ENCODE peak calls at places on chromosomes 2 and 18, in seven cellular contexts. One of them, this sample, is unnamed. For H3K27me3 and H3K36me3, the result is how much of the 10 kb centered on the place peaks cover.

GRCh38 chr18:65349635-65350034 is 401.2 kb upstream of the CDH7 start:
- DNase-seq in CD8-positive, alpha-beta T cell: no peak
- DNase-seq in lower lobe of right lung: no peak
- DNase-seq in heart left ventricle: no peak
- DNase-seq in K562: no peak
- DNase-seq in CD8-positive, alpha-beta memory T cell: no peak
- DNase-seq in astrocyte: no peak
- DNase-seq in this sample: no peak

GRCh38 chr2:225353579-225354085 is 45.9 kb upstream of the NYAP2 start:
- DNase-seq in K562: no peak
- DNase-seq in CD8-positive, alpha-beta memory T cell: no peak
- DNase-seq in heart left ventricle: no peak
- DNase-seq in CD8-positive, alpha-beta T cell: no peak
- DNase-seq in lower lobe of right lung: no peak
- DNase-seq in astrocyte: peak
- DNase-seq in this sample: no peak

GRCh38 chr2:28692411-28692810 is 59.2 kb upstream of the PPP1CB start:
- DNase-seq in lower lobe of right lung: no peak
- DNase-seq in CD8-positive, alpha-beta memory T cell: no peak
- DNase-seq in astrocyte: no peak
- DNase-seq in heart left ventricle: no peak
- DNase-seq in K562: no peak
- DNase-seq in CD8-positive, alpha-beta T cell: no peak
- DNase-seq in this sample: no peak

GRCh38 chr2:30481323-30481800 is 34.3 kb downstream of the LCLAT1 start:
- DNase-seq in K562: peak
- DNase-seq in lower lobe of right lung: peak
- DNase-seq in astrocyte: peak
- DNase-seq in CD8-positive, alpha-beta memory T cell: no peak
- DNase-seq in heart left ventricle: peak
- DNase-seq in CD8-positive, alpha-beta T cell: no peak
- DNase-seq in this sample: no peak

GRCh38 chr2:113795405-113795920 is 39.0 kb upstream of the SLC35F5 start:
- DNase-seq in astrocyte: no peak
- DNase-seq in CD8-positive, alpha-beta memory T cell: no peak
- DNase-seq in K562: no peak
- DNase-seq in CD8-positive, alpha-beta T cell: no peak
- DNase-seq in heart left ventricle: no peak
- DNase-seq in lower lobe of right lung: no peak
- DNase-seq in this sample: no peak

GRCh38 chr2:61493523-61493942 is 22.6 kb upstream of the USP34 start:
- DNase-seq in heart left ventricle: no peak
- DNase-seq in CD8-positive, alpha-beta T cell: peak
- DNase-seq in lower lobe of right lung: no peak
- DNase-seq in CD8-positive, alpha-beta memory T cell: no peak
- DNase-seq in K562: no peak
- DNase-seq in astrocyte: peak
- DNase-seq in this sample: no peak

GRCh38 chr2:25697559-25698341 is 24.4 kb upstream of the DTNB start:
- DNase-seq in lower lobe of right lung: no peak
- DNase-seq in CD8-positive, alpha-beta memory T cell: no peak
- DNase-seq in CD8-positive, alpha-beta T cell: no peak
- DNase-seq in astrocyte: no peak
- DNase-seq in K562: no peak
- DNase-seq in heart left ventricle: no peak
- DNase-seq in this sample: no peak

GRCh38 chr2:101253013-101253712 is 477 bp downstream of the CNOT11 start:
- DNase-seq in lower lobe of right lung: peak
- DNase-seq in CD8-positive, alpha-beta memory T cell: peak
- DNase-seq in heart left ventricle: peak
- DNase-seq in K562: peak
- DNase-seq in CD8-positive, alpha-beta T cell: peak
- DNase-seq in astrocyte: peak
- DNase-seq in this sample: peak

GRCh38 chr18:78776706-78777105 is 202.9 kb upstream of the SALL3 start:
- DNase-seq in K562: no peak
- DNase-seq in lower lobe of right lung: no peak
- DNase-seq in CD8-positive, alpha-beta T cell: no peak
- DNase-seq in heart left ventricle: no peak
- DNase-seq in astrocyte: no peak
- DNase-seq in CD8-positive, alpha-beta memory T cell: no peak
- DNase-seq in this sample: peak

GRCh38 chr18:55781481-55781957 is 193.5 kb upstream of the TCF4 start:
- DNase-seq in CD8-positive, alpha-beta T cell: no peak
- DNase-seq in astrocyte: peak
- DNase-seq in K562: peak
- DNase-seq in CD8-positive, alpha-beta memory T cell: no peak
- DNase-seq in heart left ventricle: peak
- DNase-seq in lower lobe of right lung: no peak
- DNase-seq in this sample: peak

GRCh38 chr18:13268035-13268700 is 49.6 kb downstream of the LDLRAD4 start:
- DNase-seq in heart left ventricle: no peak
- DNase-seq in K562: no peak
- DNase-seq in lower lobe of right lung: no peak
- DNase-seq in CD8-positive, alpha-beta memory T cell: no peak
- DNase-seq in CD8-positive, alpha-beta T cell: no peak
- DNase-seq in astrocyte: peak
- DNase-seq in this sample: peak

GRCh38 chr2:65662654-65663432 is 230.4 kb upstream of the SPRED2 start:
- DNase-seq in CD8-positive, alpha-beta T cell: no peak
- DNase-seq in CD8-positive, alpha-beta memory T cell: no peak
- DNase-seq in K562: no peak
- DNase-seq in heart left ventricle: no peak
- DNase-seq in lower lobe of right lung: no peak
- DNase-seq in astrocyte: peak
- DNase-seq in this sample: no peak

GRCh38 chr2:149334156-149334555 is 3.8 kb downstream of the LYPD6 start:
- DNase-seq in astrocyte: no peak
- DNase-seq in lower lobe of right lung: no peak
- DNase-seq in CD8-positive, alpha-beta T cell: no peak
- DNase-seq in K562: no peak
- DNase-seq in CD8-positive, alpha-beta memory T cell: no peak
- DNase-seq in heart left ventricle: no peak
- DNase-seq in this sample: no peak

GRCh38 chr2:53096346-53096745 is 671.3 kb upstream of the CHAC2 start:
- DNase-seq in K562: no peak
- DNase-seq in astrocyte: no peak
- DNase-seq in CD8-positive, alpha-beta T cell: no peak
- DNase-seq in heart left ventricle: no peak
- DNase-seq in lower lobe of right lung: no peak
- DNase-seq in CD8-positive, alpha-beta memory T cell: no peak
- DNase-seq in this sample: no peak

GRCh38 chr18:40412410-40412809 is 1542.6 kb upstream of the PIK3C3 start:
- DNase-seq in K562: no peak
- DNase-seq in CD8-positive, alpha-beta T cell: no peak
- DNase-seq in astrocyte: no peak
- DNase-seq in heart left ventricle: no peak
- DNase-seq in lower lobe of right lung: no peak
- DNase-seq in CD8-positive, alpha-beta memory T cell: no peak
- DNase-seq in this sample: no peak

GRCh38 chr2:714005-714741 is 37.0 kb upstream of the TMEM18 start:
- DNase-seq in K562: peak
- DNase-seq in lower lobe of right lung: no peak
- DNase-seq in astrocyte: no peak
- DNase-seq in CD8-positive, alpha-beta T cell: peak
- DNase-seq in CD8-positive, alpha-beta memory T cell: no peak
- DNase-seq in heart left ventricle: peak
- DNase-seq in this sample: peak

GRCh38 chr2:54073796-54074195 is 41.6 kb upstream of the ACYP2 start:
- DNase-seq in heart left ventricle: no peak
- DNase-seq in K562: peak
- DNase-seq in lower lobe of right lung: no peak
- DNase-seq in CD8-positive, alpha-beta memory T cell: no peak
- DNase-seq in astrocyte: peak
- DNase-seq in CD8-positive, alpha-beta T cell: no peak
- DNase-seq in this sample: no peak

GRCh38 chr2:9630750-9631483 is at the start of gene YWHAQ:
- DNase-seq in lower lobe of right lung: peak
- DNase-seq in astrocyte: peak
- DNase-seq in CD8-positive, alpha-beta memory T cell: peak
- DNase-seq in K562: peak
- DNase-seq in CD8-positive, alpha-beta T cell: peak
- DNase-seq in heart left ventricle: peak
- DNase-seq in this sample: peak

GRCh38 chr2:16870677-16871076 is 205.0 kb upstream of the CYRIA start:
- DNase-seq in astrocyte: no peak
- DNase-seq in lower lobe of right lung: no peak
- DNase-seq in K562: no peak
- DNase-seq in heart left ventricle: no peak
- DNase-seq in CD8-positive, alpha-beta T cell: no peak
- DNase-seq in CD8-positive, alpha-beta memory T cell: no peak
- DNase-seq in this sample: no peak

GRCh38 chr2:45089554-45090261 is 80.5 kb upstream of the SIX2 start:
- DNase-seq in K562: no peak
- DNase-seq in CD8-positive, alpha-beta memory T cell: no peak
- DNase-seq in lower lobe of right lung: no peak
- DNase-seq in astrocyte: no peak
- DNase-seq in heart left ventricle: no peak
- DNase-seq in CD8-positive, alpha-beta T cell: no peak
- DNase-seq in this sample: no peak

GRCh38 chr2:45759310-45759851 is 107.9 kb downstream of the PRKCE start:
- DNase-seq in lower lobe of right lung: no peak
- DNase-seq in astrocyte: peak
- DNase-seq in CD8-positive, alpha-beta T cell: no peak
- DNase-seq in heart left ventricle: peak
- DNase-seq in CD8-positive, alpha-beta memory T cell: no peak
- DNase-seq in K562: no peak
- DNase-seq in this sample: no peak

GRCh38 chr2:174617713-174618112 is 20.1 kb upstream of the WIPF1 start:
- DNase-seq in astrocyte: no peak
- DNase-seq in heart left ventricle: no peak
- DNase-seq in CD8-positive, alpha-beta T cell: no peak
- DNase-seq in lower lobe of right lung: no peak
- DNase-seq in K562: no peak
- DNase-seq in CD8-positive, alpha-beta memory T cell: no peak
- DNase-seq in this sample: no peak

GRCh38 chr2:81194581-81194980 is 890.0 kb upstream of the LRRTM1 start:
- DNase-seq in lower lobe of right lung: peak
- DNase-seq in heart left ventricle: no peak
- DNase-seq in K562: no peak
- DNase-seq in CD8-positive, alpha-beta memory T cell: no peak
- DNase-seq in CD8-positive, alpha-beta T cell: no peak
- DNase-seq in astrocyte: no peak
- DNase-seq in this sample: no peak

GRCh38 chr2:19349911-19350677 is 8.3 kb downstream of the OSR1 start:
- DNase-seq in astrocyte: peak
- DNase-seq in lower lobe of right lung: peak
- DNase-seq in CD8-positive, alpha-beta memory T cell: peak
- DNase-seq in CD8-positive, alpha-beta T cell: peak
- DNase-seq in K562: peak
- DNase-seq in heart left ventricle: peak
- DNase-seq in this sample: peak

GRCh38 chr18:5894613-5895299 is 566 bp downstream of the TMEM200C start:
- DNase-seq in lower lobe of right lung: no peak
- DNase-seq in K562: no peak
- DNase-seq in astrocyte: peak
- DNase-seq in CD8-positive, alpha-beta T cell: no peak
- DNase-seq in CD8-positive, alpha-beta memory T cell: no peak
- DNase-seq in heart left ventricle: peak
- DNase-seq in this sample: peak

GRCh38 chr2:236642584-236643291 is 73.1 kb downstream of the ACKR3 start:
- DNase-seq in CD8-positive, alpha-beta memory T cell: no peak
- DNase-seq in K562: no peak
- DNase-seq in lower lobe of right lung: peak
- DNase-seq in CD8-positive, alpha-beta T cell: no peak
- DNase-seq in astrocyte: peak
- DNase-seq in heart left ventricle: peak
- DNase-seq in this sample: peak

GRCh38 chr2:126978333-126978732 is 79.6 kb downstream of the TEX51 start:
- DNase-seq in astrocyte: no peak
- DNase-seq in CD8-positive, alpha-beta T cell: no peak
- DNase-seq in lower lobe of right lung: no peak
- DNase-seq in K562: no peak
- DNase-seq in CD8-positive, alpha-beta memory T cell: no peak
- DNase-seq in heart left ventricle: no peak
- DNase-seq in this sample: no peak
- H3K27me3 ChIP-seq in astrocyte: under half
- H3K27me3 ChIP-seq in CD8-positive, alpha-beta T cell: under half
- H3K27me3 ChIP-seq in lower lobe of right lung: under half
- H3K27me3 ChIP-seq in K562: half or more
- H3K27me3 ChIP-seq in CD8-positive, alpha-beta memory T cell: under half
- H3K27me3 ChIP-seq in heart left ventricle: under half
- H3K27me3 ChIP-seq in this sample: under half

DNA sequence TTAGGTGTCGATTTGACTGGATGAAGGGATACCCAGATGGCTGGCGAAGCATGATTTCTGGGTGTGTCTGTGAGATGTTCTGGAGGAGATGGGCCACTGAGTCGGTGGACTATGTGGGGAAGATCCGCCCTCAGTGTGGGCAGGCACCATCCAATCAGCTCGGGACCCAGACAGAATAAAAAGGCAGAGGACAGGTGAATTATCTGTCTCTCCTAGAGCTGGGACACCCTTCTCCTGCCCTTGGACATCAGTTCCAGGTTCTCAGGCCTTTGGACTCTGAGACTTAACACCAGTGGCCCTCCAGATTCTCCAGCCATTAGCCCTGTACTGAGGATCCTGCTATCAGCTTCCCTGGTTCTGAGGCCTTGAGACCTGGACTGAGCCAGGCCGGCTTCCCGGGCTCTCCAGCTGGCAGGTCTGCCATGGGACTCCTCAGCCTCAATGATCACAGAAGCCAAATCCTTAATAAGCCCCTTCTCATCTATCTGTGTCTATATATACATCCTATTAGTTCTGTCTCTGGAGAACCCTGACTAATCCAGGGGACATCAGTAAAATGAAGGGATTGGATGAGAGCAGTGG is 11.7 kb downstream of the PROC start:
- DNase-seq in CD8-positive, alpha-beta memory T cell: no peak
- DNase-seq in K562: no peak
- DNase-seq in CD8-positive, alpha-beta T cell: no peak
- DNase-seq in astrocyte: no peak
- DNase-seq in lower lobe of right lung: no peak
- DNase-seq in heart left ventricle: no peak
- DNase-seq in this sample: no peak
- H3K36me3 ChIP-seq in CD8-positive, alpha-beta memory T cell: under half
- H3K36me3 ChIP-seq in K562: under half
- H3K36me3 ChIP-seq in CD8-positive, alpha-beta T cell: under half
- H3K36me3 ChIP-seq in astrocyte: under half
- H3K36me3 ChIP-seq in lower lobe of right lung: under half
- H3K36me3 ChIP-seq in heart left ventricle: under half
- H3K36me3 ChIP-seq in this sample: under half

GRCh38 chr2:240707791-240708190 is 16.1 kb downstream of the AQP12A start:
- DNase-seq in astrocyte: no peak
- DNase-seq in CD8-positive, alpha-beta T cell: no peak
- DNase-seq in CD8-positive, alpha-beta memory T cell: no peak
- DNase-seq in K562: no peak
- DNase-seq in heart left ventricle: no peak
- DNase-seq in lower lobe of right lung: no peak
- DNase-seq in this sample: no peak
- H3K27me3 ChIP-seq in astrocyte: under half
- H3K27me3 ChIP-seq in CD8-positive, alpha-beta T cell: under half
- H3K27me3 ChIP-seq in CD8-positive, alpha-beta memory T cell: under half
- H3K27me3 ChIP-seq in K562: half or more
- H3K27me3 ChIP-seq in heart left ventricle: under half
- H3K27me3 ChIP-seq in lower lobe of right lung: under half
- H3K27me3 ChIP-seq in this sample: under half

DNA sequence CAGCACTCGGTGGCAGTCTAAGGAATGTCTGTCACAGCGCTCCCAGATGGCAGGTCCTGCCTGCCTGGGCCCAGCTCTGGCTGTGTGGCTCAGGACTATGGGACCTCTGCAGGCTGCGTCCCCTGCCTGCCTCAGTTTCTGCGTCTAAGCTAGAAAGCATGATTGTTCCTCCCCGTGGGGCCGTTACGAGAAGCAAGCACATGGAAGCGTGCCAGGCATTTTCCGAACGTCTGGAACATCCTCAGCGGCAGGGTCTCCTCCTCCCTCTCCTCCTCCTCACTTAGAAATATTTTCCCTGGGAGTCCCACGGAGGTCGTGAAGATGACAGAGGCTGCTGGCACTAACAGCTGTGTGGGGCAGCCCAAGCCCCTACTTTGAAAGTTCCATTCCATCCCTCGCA is 43.3 kb downstream of the LRRFIP1 start:
- DNase-seq in heart left ventricle: peak
- DNase-seq in astrocyte: no peak
- DNase-seq in CD8-positive, alpha-beta memory T cell: no peak
- DNase-seq in CD8-positive, alpha-beta T cell: no peak
- DNase-seq in lower lobe of right lung: no peak
- DNase-seq in K562: no peak
- DNase-seq in this sample: no peak
- H3K36me3 ChIP-seq in heart left ventricle: under half
- H3K36me3 ChIP-seq in astrocyte: under half
- H3K36me3 ChIP-seq in CD8-positive, alpha-beta memory T cell: under half
- H3K36me3 ChIP-seq in CD8-positive, alpha-beta T cell: under half
- H3K36me3 ChIP-seq in lower lobe of right lung: under half
- H3K36me3 ChIP-seq in K562: under half
- H3K36me3 ChIP-seq in this sample: under half